ENCODE peak calls at places on chromosomes 2 and 18, in nine cellular contexts. One of them, this sample, is unnamed. For H3K9me2, the result is how much of the 10 kb centered on the place peaks cover.

GRCh38 chr2:240462073-240462703 is 26.7 kb downstream of the GPC1 start:
- DNase-seq in SK-N-SH: no peak
- DNase-seq in hepatocyte: no peak
- DNase-seq in GM23248: no peak
- DNase-seq in MM.1S: no peak
- DNase-seq in GM23338: no peak
- DNase-seq in Karpas-422: no peak
- DNase-seq in PC-9: no peak
- DNase-seq in OCI-LY7: no peak
- DNase-seq in this sample: no peak

GRCh38 chr2:43170733-43171101 is 55.7 kb downstream of the ZFP36L2 start:
- DNase-seq in SK-N-SH: no peak
- DNase-seq in hepatocyte: no peak
- DNase-seq in GM23248: no peak
- DNase-seq in MM.1S: no peak
- DNase-seq in GM23338: no peak
- DNase-seq in Karpas-422: no peak
- DNase-seq in PC-9: peak
- DNase-seq in OCI-LY7: no peak
- DNase-seq in this sample: no peak

GRCh38 chr2:100603945-100604633 is 41.3 kb downstream of the PDCL3 start:
- DNase-seq in SK-N-SH: no peak
- DNase-seq in hepatocyte: no peak
- DNase-seq in GM23248: peak
- DNase-seq in MM.1S: no peak
- DNase-seq in GM23338: peak
- DNase-seq in Karpas-422: no peak
- DNase-seq in PC-9: no peak
- DNase-seq in OCI-LY7: no peak
- DNase-seq in this sample: no peak

GRCh38 chr18:2179498-2180183 is 391.7 kb downstream of the METTL4 start:
- DNase-seq in SK-N-SH: no peak
- DNase-seq in hepatocyte: no peak
- DNase-seq in GM23248: no peak
- DNase-seq in MM.1S: no peak
- DNase-seq in GM23338: no peak
- DNase-seq in Karpas-422: no peak
- DNase-seq in PC-9: no peak
- DNase-seq in OCI-LY7: no peak
- DNase-seq in this sample: no peak

GRCh38 chr2:71453404-71454220 is at the start of gene DYSF:
- DNase-seq in SK-N-SH: peak
- DNase-seq in hepatocyte: peak
- DNase-seq in GM23248: peak
- DNase-seq in MM.1S: no peak
- DNase-seq in GM23338: peak
- DNase-seq in Karpas-422: no peak
- DNase-seq in PC-9: peak
- DNase-seq in OCI-LY7: no peak
- DNase-seq in this sample: no peak

GRCh38 chr18:28398491-28398890 is 221.6 kb upstream of the CDH2 start:
- DNase-seq in SK-N-SH: no peak
- DNase-seq in hepatocyte: no peak
- DNase-seq in GM23248: no peak
- DNase-seq in MM.1S: no peak
- DNase-seq in GM23338: no peak
- DNase-seq in Karpas-422: no peak
- DNase-seq in PC-9: no peak
- DNase-seq in OCI-LY7: no peak
- DNase-seq in this sample: no peak

GRCh38 chr2:199485732-199486335 is 28.1 kb upstream of the SATB2 start:
- DNase-seq in SK-N-SH: no peak
- DNase-seq in hepatocyte: peak
- DNase-seq in GM23248: peak
- DNase-seq in MM.1S: peak
- DNase-seq in GM23338: peak
- DNase-seq in Karpas-422: peak
- DNase-seq in PC-9: no peak
- DNase-seq in OCI-LY7: peak
- DNase-seq in this sample: peak

GRCh38 chr2:169290433-169290832 is 71.9 kb downstream of the LRP2 start:
- DNase-seq in SK-N-SH: no peak
- DNase-seq in hepatocyte: no peak
- DNase-seq in GM23248: no peak
- DNase-seq in MM.1S: no peak
- DNase-seq in GM23338: no peak
- DNase-seq in Karpas-422: no peak
- DNase-seq in PC-9: no peak
- DNase-seq in OCI-LY7: no peak
- DNase-seq in this sample: no peak

GRCh38 chr2:103991591-103991990 is 862.3 kb upstream of the POU3F3 start:
- DNase-seq in SK-N-SH: peak
- DNase-seq in hepatocyte: no peak
- DNase-seq in GM23248: no peak
- DNase-seq in MM.1S: no peak
- DNase-seq in GM23338: peak
- DNase-seq in Karpas-422: peak
- DNase-seq in PC-9: no peak
- DNase-seq in OCI-LY7: peak
- DNase-seq in this sample: no peak

GRCh38 chr18:54626779-54627178 is 35.7 kb downstream of the DYNAP start:
- DNase-seq in SK-N-SH: no peak
- DNase-seq in hepatocyte: no peak
- DNase-seq in GM23248: no peak
- DNase-seq in MM.1S: no peak
- DNase-seq in GM23338: no peak
- DNase-seq in Karpas-422: no peak
- DNase-seq in PC-9: no peak
- DNase-seq in OCI-LY7: no peak
- DNase-seq in this sample: no peak
- H3K9me2 ChIP-seq in SK-N-SH: under half
- H3K9me2 ChIP-seq in hepatocyte: under half
- H3K9me2 ChIP-seq in GM23248: under half
- H3K9me2 ChIP-seq in MM.1S: under half
- H3K9me2 ChIP-seq in GM23338: under half
- H3K9me2 ChIP-seq in Karpas-422: under half
- H3K9me2 ChIP-seq in PC-9: under half
- H3K9me2 ChIP-seq in OCI-LY7: under half
- H3K9me2 ChIP-seq in this sample: under half

GRCh38 chr2:238344035-238344434 is 23.7 kb downstream of the TRAF3IP1 start:
- DNase-seq in SK-N-SH: no peak
- DNase-seq in hepatocyte: no peak
- DNase-seq in GM23248: no peak
- DNase-seq in MM.1S: no peak
- DNase-seq in GM23338: no peak
- DNase-seq in Karpas-422: no peak
- DNase-seq in PC-9: no peak
- DNase-seq in OCI-LY7: no peak
- DNase-seq in this sample: no peak

GRCh38 chr2:238346539-238346938 is 26.2 kb downstream of the TRAF3IP1 start:
- DNase-seq in SK-N-SH: no peak
- DNase-seq in hepatocyte: no peak
- DNase-seq in GM23248: no peak
- DNase-seq in MM.1S: no peak
- DNase-seq in GM23338: no peak
- DNase-seq in Karpas-422: peak
- DNase-seq in PC-9: no peak
- DNase-seq in OCI-LY7: no peak
- DNase-seq in this sample: no peak

GRCh38 chr2:238341536-238341935 is 21.2 kb downstream of the TRAF3IP1 start:
- DNase-seq in SK-N-SH: no peak
- DNase-seq in hepatocyte: no peak
- DNase-seq in GM23248: no peak
- DNase-seq in MM.1S: no peak
- DNase-seq in GM23338: no peak
- DNase-seq in Karpas-422: no peak
- DNase-seq in PC-9: no peak
- DNase-seq in OCI-LY7: no peak
- DNase-seq in this sample: no peak

GRCh38 chr2:238345286-238345968 is 25.1 kb downstream of the TRAF3IP1 start:
- DNase-seq in SK-N-SH: no peak
- DNase-seq in hepatocyte: no peak
- DNase-seq in GM23248: no peak
- DNase-seq in MM.1S: no peak
- DNase-seq in GM23338: no peak
- DNase-seq in Karpas-422: no peak
- DNase-seq in PC-9: no peak
- DNase-seq in OCI-LY7: no peak
- DNase-seq in this sample: no peak

DNA sequence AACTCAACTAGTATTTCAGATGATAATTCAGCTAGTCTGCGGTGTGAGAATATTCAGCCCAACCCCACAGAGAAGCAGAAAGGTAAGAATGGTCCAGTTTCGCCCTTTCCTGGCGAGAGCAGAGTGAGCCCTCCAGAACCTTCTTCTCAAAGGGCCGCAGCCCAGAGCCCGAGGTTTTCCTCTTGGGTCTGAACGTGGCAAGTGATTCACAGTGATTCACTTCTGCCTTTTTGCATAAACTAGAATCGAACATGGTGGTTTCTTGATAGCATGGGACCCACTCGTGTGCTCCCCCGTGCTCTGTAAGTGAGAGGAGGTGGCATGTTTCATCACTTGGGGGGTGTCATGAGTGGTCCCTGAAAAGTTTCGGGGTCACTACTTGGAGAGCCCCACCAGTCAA is 24.2 kb downstream of the TRAF3IP1 start:
- DNase-seq in SK-N-SH: no peak
- DNase-seq in hepatocyte: no peak
- DNase-seq in GM23248: peak
- DNase-seq in MM.1S: no peak
- DNase-seq in GM23338: no peak
- DNase-seq in Karpas-422: no peak
- DNase-seq in PC-9: no peak
- DNase-seq in OCI-LY7: no peak
- DNase-seq in this sample: no peak
- H3K9me2 ChIP-seq in SK-N-SH: under half
- H3K9me2 ChIP-seq in hepatocyte: under half
- H3K9me2 ChIP-seq in GM23248: under half
- H3K9me2 ChIP-seq in MM.1S: under half
- H3K9me2 ChIP-seq in GM23338: under half
- H3K9me2 ChIP-seq in Karpas-422: under half
- H3K9me2 ChIP-seq in PC-9: under half
- H3K9me2 ChIP-seq in OCI-LY7: under half
- H3K9me2 ChIP-seq in this sample: under half

GRCh38 chr2:73593676-73594075 is 48.5 kb downstream of the NAT8 start:
- DNase-seq in SK-N-SH: no peak
- DNase-seq in hepatocyte: no peak
- DNase-seq in GM23248: no peak
- DNase-seq in MM.1S: no peak
- DNase-seq in GM23338: no peak
- DNase-seq in Karpas-422: no peak
- DNase-seq in PC-9: no peak
- DNase-seq in OCI-LY7: no peak
- DNase-seq in this sample: no peak
- H3K9me2 ChIP-seq in SK-N-SH: under half
- H3K9me2 ChIP-seq in hepatocyte: under half
- H3K9me2 ChIP-seq in GM23248: under half
- H3K9me2 ChIP-seq in MM.1S: under half
- H3K9me2 ChIP-seq in GM23338: under half
- H3K9me2 ChIP-seq in Karpas-422: under half
- H3K9me2 ChIP-seq in PC-9: under half
- H3K9me2 ChIP-seq in OCI-LY7: under half
- H3K9me2 ChIP-seq in this sample: under half

DNA sequence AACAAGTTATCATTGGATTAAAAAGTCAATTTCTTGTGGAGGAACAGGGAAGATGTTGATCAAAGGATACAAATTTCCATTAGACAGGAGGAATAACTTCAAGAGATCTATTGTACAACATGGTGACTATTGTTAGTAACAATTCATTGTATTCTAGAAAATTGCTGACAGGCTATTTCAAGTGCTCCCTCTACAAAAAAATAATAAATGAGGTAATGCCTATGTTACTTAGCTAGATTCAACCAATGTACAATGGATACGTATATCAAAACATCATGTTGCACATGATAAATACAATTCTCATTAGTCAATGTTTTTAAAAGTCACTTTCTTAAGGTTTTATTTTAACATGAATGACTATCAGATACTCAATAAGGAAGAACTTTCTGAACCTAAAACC is 33.5 kb downstream of the TFCP2L1 start:
- DNase-seq in SK-N-SH: no peak
- DNase-seq in hepatocyte: no peak
- DNase-seq in GM23248: no peak
- DNase-seq in MM.1S: no peak
- DNase-seq in GM23338: no peak
- DNase-seq in Karpas-422: no peak
- DNase-seq in PC-9: no peak
- DNase-seq in OCI-LY7: no peak
- DNase-seq in this sample: no peak
- H3K9me2 ChIP-seq in SK-N-SH: under half
- H3K9me2 ChIP-seq in hepatocyte: under half
- H3K9me2 ChIP-seq in GM23248: under half
- H3K9me2 ChIP-seq in MM.1S: under half
- H3K9me2 ChIP-seq in GM23338: under half
- H3K9me2 ChIP-seq in Karpas-422: under half
- H3K9me2 ChIP-seq in PC-9: under half
- H3K9me2 ChIP-seq in OCI-LY7: under half
- H3K9me2 ChIP-seq in this sample: under half

DNA sequence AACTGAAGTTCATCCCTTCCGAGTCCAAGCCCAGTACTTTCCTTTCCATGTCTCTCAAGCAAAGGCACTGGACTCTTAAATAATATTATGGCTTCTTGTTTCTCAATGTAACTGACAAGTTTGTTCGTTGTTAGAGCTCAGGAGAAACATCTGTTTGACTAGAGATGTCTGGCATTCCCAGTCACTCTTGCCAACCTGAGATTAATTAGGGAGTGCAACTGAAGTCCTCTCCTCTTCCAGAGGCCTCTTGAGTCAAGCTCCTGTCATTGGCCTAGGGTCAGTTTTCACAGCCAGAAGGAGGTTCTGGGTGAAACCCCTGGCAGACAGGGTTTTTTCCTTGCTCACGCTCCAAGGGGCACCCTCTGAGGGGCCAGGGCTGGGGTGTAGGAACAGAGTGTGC is 196.1 kb downstream of the AGPS start:
- DNase-seq in SK-N-SH: no peak
- DNase-seq in hepatocyte: no peak
- DNase-seq in GM23248: peak
- DNase-seq in MM.1S: no peak
- DNase-seq in GM23338: no peak
- DNase-seq in Karpas-422: no peak
- DNase-seq in PC-9: no peak
- DNase-seq in OCI-LY7: no peak
- DNase-seq in this sample: no peak
- H3K9me2 ChIP-seq in SK-N-SH: under half
- H3K9me2 ChIP-seq in hepatocyte: under half
- H3K9me2 ChIP-seq in GM23248: under half
- H3K9me2 ChIP-seq in MM.1S: under half
- H3K9me2 ChIP-seq in GM23338: under half
- H3K9me2 ChIP-seq in Karpas-422: under half
- H3K9me2 ChIP-seq in PC-9: under half
- H3K9me2 ChIP-seq in OCI-LY7: under half
- H3K9me2 ChIP-seq in this sample: under half

GRCh38 chr2:15031745-15032240 is 399.3 kb downstream of the LRATD1 start:
- DNase-seq in SK-N-SH: no peak
- DNase-seq in hepatocyte: no peak
- DNase-seq in GM23248: no peak
- DNase-seq in MM.1S: no peak
- DNase-seq in GM23338: peak
- DNase-seq in Karpas-422: peak
- DNase-seq in PC-9: no peak
- DNase-seq in OCI-LY7: peak
- DNase-seq in this sample: no peak
- H3K9me2 ChIP-seq in SK-N-SH: under half
- H3K9me2 ChIP-seq in hepatocyte: under half
- H3K9me2 ChIP-seq in GM23248: under half
- H3K9me2 ChIP-seq in MM.1S: under half
- H3K9me2 ChIP-seq in GM23338: under half
- H3K9me2 ChIP-seq in Karpas-422: under half
- H3K9me2 ChIP-seq in PC-9: under half
- H3K9me2 ChIP-seq in OCI-LY7: under half
- H3K9me2 ChIP-seq in this sample: under half